ENCODE peak calls at places on chromosome 1, in seven cellular contexts. N is right cardiac atrium; M is upper lobe of right lung; L is amygdala; P is K562; R is activated CD8-positive, alpha-beta memory T cell treated with anti-CD3 and anti-CD28 coated beads for 48 hours; I is neural progenitor cell. S is an unnamed sample.

GRCh38 chr1:178953538-178954207 is 72.0 kb upstream of the FAM20B start:
- DNase-seq in N (no peak), M (no peak), L (no peak), P (no peak), R (no peak), I (no peak), S (no peak)

GRCh38 chr1:183609313-183609712 is 19.1 kb upstream of the NCF2 start:
- DNase-seq in N (peak), M (peak), L (peak), P (no peak), R (no peak), I (peak), S (peak)

GRCh38 chr1:170513138-170513537 is 18.8 kb upstream of the GORAB start:
- DNase-seq in N (no peak), M (no peak), L (no peak), P (no peak), R (no peak), I (no peak), S (no peak)

GRCh38 chr1:14568716-14569115 is 29.8 kb upstream of the KAZN start:
- DNase-seq in N (no peak), M (no peak), L (no peak), P (no peak), R (no peak), I (no peak), S (no peak)

GRCh38 chr1:220135755-220136154 is 41.8 kb downstream of the IARS2 start:
- DNase-seq in N (no peak), M (no peak), L (no peak), P (no peak), R (no peak), I (no peak), S (no peak)

GRCh38 chr1:44684525-44684924 is 10.0 kb downstream of the ARMH1 start:
- DNase-seq in N (no peak), M (peak), L (no peak), P (no peak), R (no peak), I (no peak), S (no peak)

GRCh38 chr1:230699716-230700115 is 14.2 kb downstream of the AGT start:
- DNase-seq in N (no peak), M (no peak), L (no peak), P (no peak), R (no peak), I (no peak), S (no peak)

GRCh38 chr1:168408531-168409242 is 128.0 kb downstream of the TBX19 start:
- DNase-seq in N (no peak), M (no peak), L (no peak), P (peak), R (peak), I (no peak), S (no peak)

GRCh38 chr1:98991127-98992003 is 13.3 kb downstream of the PLPPR5 start:
- DNase-seq in N (no peak), M (no peak), L (no peak), P (no peak), R (no peak), I (peak), S (peak)

GRCh38 chr1:12428334-12428733 is 189.7 kb downstream of the DHRS3 start:
- DNase-seq in N (no peak), M (no peak), L (no peak), P (no peak), R (no peak), I (no peak), S (no peak)

GRCh38 chr1:27545876-27546275 is 55.9 kb upstream of the WASF2 start:
- DNase-seq in N (no peak), M (no peak), L (no peak), P (no peak), R (no peak), I (no peak), S (no peak)

GRCh38 chr1:88943221-88943620 is 49.2 kb downstream of the KYAT3 start:
- DNase-seq in N (no peak), M (no peak), L (no peak), P (no peak), R (no peak), I (no peak), S (no peak)

GRCh38 chr1:228393268-228393699 is 13.4 kb downstream of the TRIM11 start:
- DNase-seq in N (no peak), M (peak), L (no peak), P (no peak), R (no peak), I (peak), S (peak)

GRCh38 chr1:201790261-201790660 is 38.7 kb upstream of the IPO9 start:
- DNase-seq in N (peak), M (no peak), L (no peak), P (no peak), R (no peak), I (no peak), S (no peak)

GRCh38 chr1:159005161-159005560 is 4.5 kb upstream of the IFI16 start:
- DNase-seq in N (no peak), M (no peak), L (no peak), P (no peak), R (no peak), I (no peak), S (no peak)

GRCh38 chr1:61334718-61335589 is 252.6 kb downstream of the NFIA start:
- DNase-seq in N (peak), M (no peak), L (no peak), P (no peak), R (no peak), I (no peak), S (peak)

GRCh38 chr1:168161459-168161858 is 17.3 kb upstream of the TIPRL start:
- DNase-seq in N (no peak), M (no peak), L (no peak), P (peak), R (no peak), I (no peak), S (peak)

GRCh38 chr1:63984257-63984626 is 210.4 kb downstream of the ROR1 start:
- DNase-seq in N (no peak), M (no peak), L (no peak), P (no peak), R (no peak), I (no peak), S (no peak)

GRCh38 chr1:36207339-36207738 is 16.9 kb upstream of the THRAP3 start:
- DNase-seq in N (peak), M (peak), L (peak), P (no peak), R (no peak), I (no peak), S (no peak)

GRCh38 chr1:12809933-12810332 is 18.7 kb downstream of the PRAMEF1 start:
- DNase-seq in N (no peak), M (no peak), L (no peak), P (peak), R (no peak), I (no peak), S (no peak)

GRCh38 chr1:101338714-101339430 is 102.1 kb downstream of the S1PR1 start:
- DNase-seq in N (no peak), M (no peak), L (no peak), P (no peak), R (no peak), I (no peak), S (no peak)

GRCh38 chr1:70509996-70510876 is 99.2 kb downstream of the CTH start:
- DNase-seq in N (no peak), M (no peak), L (no peak), P (peak), R (no peak), I (peak), S (peak)

S was measured in left kidney.